ENCODE peak calls at places on chromosomes 5 and 9, in five cellular contexts. T is fibroblast of lung, H is K562, W is IMR-90, Q is upper lobe of left lung. I is an unnamed sample.

GRCh38 chr9:4768681-4769080 is 24.1 kb upstream of the RCL1 start:
- DNase-seq in Q (no peak), W (no peak), H (no peak), T (no peak), I (no peak)

GRCh38 chr5:77921369-77921768 is 145.2 kb upstream of the TBCA start:
- DNase-seq in W (no peak), T (no peak), H (no peak), Q (no peak), I (no peak)

GRCh38 chr9:91954841-91955471 is 4.9 kb upstream of the ROR2 start:
- DNase-seq in H (peak; percentile 56), Q (no peak), W (peak; percentile 91), T (peak; percentile 82), I (no peak)

GRCh38 chr5:147479431-147479830 is 30.4 kb downstream of the DPYSL3 start:
- DNase-seq in H (no peak), W (no peak), T (no peak), Q (no peak), I (no peak)

GRCh38 chr9:137865581-137866145 is 11.9 kb upstream of the CACNA1B start:
- DNase-seq in H (peak; percentile 4), Q (no peak), W (no peak), T (no peak), I (no peak)

GRCh38 chr9:92312887-92313623 is 12.1 kb downstream of the NOL8 start:
- DNase-seq in T (no peak), W (no peak), H (no peak), Q (no peak), I (no peak)

GRCh38 chr9:86242012-86242411 is 17.4 kb downstream of the C9orf153 start:
- DNase-seq in T (no peak), H (no peak), W (no peak), Q (no peak), I (no peak)

GRCh38 chr5:36900279-36900678 is 23.7 kb downstream of the NIPBL start:
- DNase-seq in W (no peak), Q (no peak), T (no peak), H (no peak), I (no peak)

GRCh38 chr5:96293966-96294886 is 138.8 kb downstream of the PCSK1 start:
- DNase-seq in T (peak; percentile 56), Q (no peak), W (peak; percentile 82), H (no peak), I (no peak)

GRCh38 chr9:87428659-87429058 is 69.0 kb upstream of the DAPK1 start:
- DNase-seq in T (no peak), H (no peak), Q (no peak), W (no peak), I (no peak)

GRCh38 chr5:79416499-79416898 is 97.4 kb downstream of the HOMER1 start:
- DNase-seq in T (peak; percentile 74), W (peak; percentile 4), H (no peak), Q (no peak), I (no peak)

GRCh38 chr5:102865510-102866314 is 110.6 kb downstream of the PAM start:
- DNase-seq in Q (peak; percentile 93), T (peak; percentile 84), W (peak; percentile 88), H (no peak), I (peak; percentile 79)

GRCh38 chr5:73938280-73938937 is 312.4 kb downstream of the ARHGEF28 start:
- DNase-seq in Q (no peak), W (peak; percentile 96), T (peak; percentile 91), H (no peak), I (no peak)

GRCh38 chr5:36172593-36172992 is 20.7 kb downstream of the SKP2 start:
- DNase-seq in H (no peak), Q (no peak), W (no peak), T (no peak), I (no peak)

GRCh38 chr5:159095218-159095617 is 4.5 kb downstream of the EBF1 start:
- DNase-seq in H (peak; percentile 15), T (no peak), W (no peak), Q (peak; percentile 67), I (no peak)

GRCh38 chr9:18666987-18667772 is 193.2 kb downstream of the ADAMTSL1 start:
- DNase-seq in Q (no peak), T (peak; percentile 71), W (peak; percentile 43), H (no peak), I (no peak)

GRCh38 chr5:78552729-78553341 is 95.7 kb downstream of the LHFPL2 start:
- DNase-seq in W (no peak), H (no peak), Q (no peak), T (no peak), I (no peak)

GRCh38 chr9:32955655-32956478 is 45.6 kb downstream of the APTX start:
- DNase-seq in H (no peak), W (no peak), T (no peak), Q (peak; percentile 80), I (no peak)

GRCh38 chr9:1100945-1101344 is 50.8 kb downstream of the DMRT2 start:
- DNase-seq in Q (no peak), W (peak; percentile 16), T (peak; percentile 28), H (no peak), I (peak; percentile 69)

GRCh38 chr9:123957731-123958130 is 27.8 kb upstream of the DENND1A start:
- DNase-seq in Q (no peak), H (no peak), W (no peak), T (no peak), I (no peak)

GRCh38 chr5:171424726-171425125 is 5.3 kb downstream of the FGF18 start:
- DNase-seq in T (no peak), H (peak; percentile 43), W (no peak), Q (no peak), I (no peak)

GRCh38 chr5:160452721-160453263 is 31.1 kb downstream of the PTTG1 start:
- DNase-seq in H (no peak), Q (no peak), W (no peak), T (no peak), I (no peak)

GRCh38 chr5:73592546-73592945 is 27.0 kb downstream of the UTP15 start:
- DNase-seq in T (no peak), Q (no peak), H (no peak), W (peak; percentile 61), I (no peak)

GRCh38 chr5:53478411-53479044 is 1.9 kb upstream of the FST start:
- DNase-seq in H (no peak), Q (peak; percentile 72), W (peak; percentile 63), T (peak; percentile 78), I (no peak)

GRCh38 chr5:93658044-93658443 is 75.0 kb downstream of the NR2F1 start:
- DNase-seq in H (no peak), T (peak; percentile 34), W (peak; percentile 79), Q (no peak), I (no peak)

GRCh38 chr5:74401566-74402320 is 238.8 kb downstream of the ENC1 start:
- DNase-seq in T (no peak), Q (no peak), H (no peak), W (peak; percentile 26), I (no peak)

GRCh38 chr9:88733651-88734470 is 198.9 kb downstream of the NXNL2 start:
- DNase-seq in H (no peak), Q (no peak), T (peak; percentile 85), W (peak; percentile 60), I (no peak)

GRCh38 chr5:124901081-124901480 is 154.6 kb upstream of the ZNF608 start:
- DNase-seq in T (no peak), H (no peak), Q (no peak), W (peak; percentile 17), I (no peak)

GRCh38 chr5:11384441-11385250 is 519.6 kb downstream of the CTNND2 start:
- DNase-seq in H (no peak), W (no peak), Q (peak; percentile 88), T (no peak), I (peak; percentile 68)

DNA sequence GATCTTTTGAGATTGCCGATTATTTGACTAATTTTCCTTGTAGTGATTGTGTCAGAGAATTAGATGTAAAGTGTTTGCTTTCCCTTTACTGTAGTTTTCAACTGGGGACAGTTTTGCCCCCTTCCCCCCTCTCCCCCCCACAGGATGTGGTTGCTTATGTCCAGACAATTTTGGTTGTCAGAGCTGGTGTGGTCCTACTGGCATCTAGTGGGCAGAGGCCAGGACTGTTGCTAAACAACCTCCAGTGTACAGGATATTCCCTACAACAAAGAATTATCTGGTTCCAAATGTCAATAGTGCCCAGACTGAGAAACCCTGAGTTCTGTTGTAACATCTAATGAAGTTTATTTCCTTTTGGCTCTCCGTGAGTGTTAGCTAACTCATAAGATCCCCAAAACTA is 20.0 kb downstream of the TMEFF1 start:
- DNase-seq in H (no peak), W (peak; percentile 22), T (peak; percentile 39), Q (no peak), I (no peak)
- TF ChIP-seq CTCF in H (no peak), W (peak; percentile 31), T (peak; percentile 14), Q (no peak), I (no peak)

GRCh38 chr9:129669141-129669718 is 3.8 kb downstream of the PRRX2 start:
- DNase-seq in W (peak; percentile 91), Q (no peak), H (no peak), T (peak; percentile 52), I (no peak)

GRCh38 chr9:129666575-129666974 is 1.1 kb downstream of the PRRX2 start:
- DNase-seq in T (no peak), H (no peak), Q (no peak), W (no peak), I (no peak)

GRCh38 chr9:129667850-129668249 is 2.4 kb downstream of the PRRX2 start:
- DNase-seq in H (no peak), Q (no peak), T (no peak), W (no peak), I (no peak)

GRCh38 chr9:129665814-129666511 is 516 bp downstream of the PRRX2 start:
- DNase-seq in T (no peak), Q (no peak), W (no peak), H (no peak), I (no peak)

GRCh38 chr9:129667378-129667777 is 1.9 kb downstream of the PRRX2 start:
- DNase-seq in H (no peak), T (no peak), Q (no peak), W (no peak), I (no peak)
- H3K27me3 ChIP-seq in H (peaks cover 19% of the 10 kb centered on the region), T (no peaks in the 10 kb centered on the region), Q (peaks cover 23% of the 10 kb centered on the region), W (no peaks in the 10 kb centered on the region), I (peaks cover 32% of the 10 kb centered on the region)

DNA sequence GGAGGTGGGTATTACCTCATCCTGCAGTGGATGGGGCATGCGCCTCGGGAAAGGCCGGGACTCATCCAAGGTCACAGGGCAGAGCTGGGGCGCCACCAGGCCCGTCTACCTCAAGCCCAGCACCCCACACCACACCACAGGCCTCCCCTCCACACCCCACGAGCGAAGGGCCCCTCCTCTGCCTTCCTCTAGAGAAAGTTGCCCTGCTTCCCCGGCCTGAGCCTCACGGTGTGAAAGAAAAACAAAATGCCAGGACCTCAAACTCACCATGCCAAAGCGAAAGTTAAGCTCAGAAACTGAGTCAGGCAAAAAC is 161.1 kb downstream of the COL23A1 start:
- DNase-seq in H (no peak), W (no peak), T (no peak), Q (no peak), I (no peak)
- H3K27ac ChIP-seq in H (no peak overlapping the region), W (no peak overlapping the region), T (no peak overlapping the region), Q (peak overlapping the region; percentile 35), I (peak overlapping the region; percentile 42)

DNA sequence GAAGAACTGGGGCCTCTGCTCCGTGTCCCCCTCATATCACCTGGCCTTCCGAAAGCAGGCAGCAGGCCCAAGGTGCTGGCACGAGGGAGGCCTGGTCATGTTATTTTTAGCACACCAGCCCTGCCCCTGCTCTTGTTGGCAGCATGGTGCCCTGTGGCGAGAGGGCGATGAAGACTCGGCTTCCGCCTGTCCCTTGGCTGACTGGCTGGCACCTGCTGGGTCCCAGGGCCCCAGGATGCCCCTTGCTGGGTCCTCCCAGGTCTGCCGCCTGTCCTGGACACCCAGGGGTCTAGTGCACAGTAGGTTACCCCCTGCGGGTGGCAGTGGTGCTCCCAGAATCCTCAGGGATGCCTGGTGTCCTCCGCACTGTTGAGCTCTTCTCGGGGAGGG is 77.0 kb downstream of the RXRA start:
- DNase-seq in H (no peak), T (no peak), Q (no peak), W (no peak), I (no peak)
- TF ChIP-seq CTCF in H (no peak), T (no peak), Q (no peak), W (no peak), I (no peak)

GRCh38 chr9:133636902-133637301 is 739 bp downstream of the DBH start:
- DNase-seq in W (no peak), Q (peak; percentile 63), T (no peak), H (no peak), I (no peak)
- H3K27me3 ChIP-seq in W (peaks cover 68% of the 10 kb centered on the region), Q (no peaks in the 10 kb centered on the region), T (no peaks in the 10 kb centered on the region), H (peaks cover 1% of the 10 kb centered on the region), I (peaks cover 8% of the 10 kb centered on the region)